ENCODE peak calls at places on chromosomes 2 and 18, in eight cellular contexts. H is CD8-positive, alpha-beta T cell; X is omental fat pad; E is WTC11; J is endothelial cell; N is right lobe of liver; L is AG04449; R is fibroblast of lung. S is an unnamed sample.

GRCh38 chr2:127155901-127156300 is 48.9 kb upstream of the BIN1 start:
- DNase-seq in L (no peak), J (no peak), N (no peak), H (no peak), E (no peak), X (no peak), R (peak), S (no peak)

GRCh38 chr2:240593026-240593702 is 6.6 kb downstream of the CAPN10 start:
- DNase-seq in L (no peak), J (no peak), X (no peak), N (peak), E (peak), R (no peak), H (no peak), S (no peak)

GRCh38 chr2:38376346-38376682 is 759 bp downstream of the ATL2 start:
- DNase-seq in J (no peak), X (peak), E (no peak), L (no peak), H (peak), N (no peak), R (peak), S (peak)

GRCh38 chr2:7792031-7792651 is 874.9 kb downstream of the RNF144A start:
- DNase-seq in E (no peak), J (no peak), L (no peak), N (peak), X (no peak), R (no peak), H (no peak), S (no peak)

GRCh38 chr2:117801826-117802225 is 12.7 kb upstream of the DDX18 start:
- DNase-seq in X (no peak), N (no peak), R (no peak), L (no peak), J (no peak), E (no peak), H (no peak), S (no peak)

GRCh38 chr2:86194751-86195054 is 559 bp downstream of the IMMT start:
- DNase-seq in E (peak), R (no peak), N (peak), X (no peak), J (no peak), H (no peak), L (no peak), S (peak)

GRCh38 chr2:47015206-47015605 is 99.6 kb upstream of the MCFD2 start:
- DNase-seq in H (no peak), E (no peak), L (no peak), X (no peak), R (peak), N (no peak), J (no peak), S (no peak)

GRCh38 chr2:9770308-9771100 is 72.8 kb upstream of the TAF1B start:
- DNase-seq in J (peak), H (peak), N (no peak), E (peak), X (peak), R (peak), L (peak), S (peak)

GRCh38 chr2:118902279-118903028 is 39.5 kb upstream of the MARCO start:
- DNase-seq in N (no peak), X (no peak), J (no peak), L (no peak), E (no peak), H (peak), R (no peak), S (no peak)

GRCh38 chr2:161556440-161556839 is 67.8 kb upstream of the SLC4A10 start:
- DNase-seq in R (no peak), N (no peak), L (no peak), X (no peak), H (no peak), J (no peak), E (no peak), S (no peak)
- TF ChIP-seq CTCF in R (no peak), N (no peak), L (no peak), X (no peak), H (no peak), J (no peak), E (no peak), S (peak)

GRCh38 chr2:199973703-199974102 is 18.3 kb downstream of the MAIP1 start:
- DNase-seq in N (no peak), R (peak), H (no peak), L (peak), X (no peak), E (no peak), J (no peak), S (no peak)
- TF ChIP-seq CTCF in N (peak), R (peak), H (no peak), L (peak), X (no peak), E (peak), J (peak), S (peak)

GRCh38 chr18:49857708-49858107 is 44.4 kb upstream of the ACAA2 start:
- DNase-seq in J (no peak), X (no peak), R (no peak), H (no peak), L (no peak), N (no peak), E (no peak), S (no peak)
- TF ChIP-seq CTCF in J (no peak), X (no peak), R (no peak), H (no peak), L (no peak), N (no peak), E (no peak), S (peak)

GRCh38 chr2:181570833-181571661 is 85.9 kb downstream of the CERKL start:
- DNase-seq in E (no peak), J (no peak), L (no peak), H (no peak), R (peak), X (no peak), N (no peak), S (no peak)
- TF ChIP-seq CTCF in E (no peak), J (peak), L (no peak), H (no peak), R (no peak), X (no peak), N (peak), S (peak)